ENCODE peak calls at places on chromosomes 12 and 14, in seven cellular contexts. Q, G, T, P, W, J and Y are unnamed samples.

GRCh38 chr12:71476513-71476912 is 36.9 kb downstream of the LGR5 start:
- DNase-seq in Q (no peak), G (no peak), T (no peak), P (no peak), W (peak), J (no peak), Y (no peak)

GRCh38 chr12:127355061-127355820 is 911.7 kb upstream of the TMEM132C start:
- DNase-seq in Q (no peak), G (no peak), T (no peak), P (no peak), W (peak), J (no peak), Y (no peak)

GRCh38 chr12:80777587-80777986 is 60.9 kb downstream of the MYF5 start:
- DNase-seq in Q (no peak), G (no peak), T (no peak), P (no peak), W (no peak), J (no peak), Y (no peak)

GRCh38 chr12:96034631-96035282 is 630 bp downstream of the LTA4H start:
- DNase-seq in Q (no peak), G (peak), T (no peak), P (peak), W (peak), J (peak), Y (peak)

GRCh38 chr14:57364659-57365450 is 25.5 kb upstream of the NAA30 start:
- DNase-seq in Q (no peak), G (no peak), T (no peak), P (no peak), W (no peak), J (no peak), Y (no peak)

GRCh38 chr12:112486361-112486760 is 67.6 kb downstream of the PTPN11 start:
- DNase-seq in Q (no peak), G (no peak), T (no peak), P (no peak), W (no peak), J (no peak), Y (no peak)

GRCh38 chr12:89907659-89908058 is 199.0 kb upstream of the ATP2B1 start:
- DNase-seq in Q (no peak), G (no peak), T (no peak), P (no peak), W (no peak), J (no peak), Y (no peak)

GRCh38 chr12:86015026-86015425 is 140.9 kb downstream of the NTS start:
- DNase-seq in Q (no peak), G (no peak), T (no peak), P (no peak), W (no peak), J (no peak), Y (no peak)

GRCh38 chr12:99259040-99259934 is 388.3 kb upstream of the GARIN6 start:
- DNase-seq in Q (no peak), G (no peak), T (no peak), P (no peak), W (peak), J (no peak), Y (no peak)

GRCh38 chr14:52315355-52315718 is 1.2 kb downstream of the PTGER2 start:
- DNase-seq in Q (no peak), G (no peak), T (no peak), P (no peak), W (no peak), J (no peak), Y (no peak)

DNA sequence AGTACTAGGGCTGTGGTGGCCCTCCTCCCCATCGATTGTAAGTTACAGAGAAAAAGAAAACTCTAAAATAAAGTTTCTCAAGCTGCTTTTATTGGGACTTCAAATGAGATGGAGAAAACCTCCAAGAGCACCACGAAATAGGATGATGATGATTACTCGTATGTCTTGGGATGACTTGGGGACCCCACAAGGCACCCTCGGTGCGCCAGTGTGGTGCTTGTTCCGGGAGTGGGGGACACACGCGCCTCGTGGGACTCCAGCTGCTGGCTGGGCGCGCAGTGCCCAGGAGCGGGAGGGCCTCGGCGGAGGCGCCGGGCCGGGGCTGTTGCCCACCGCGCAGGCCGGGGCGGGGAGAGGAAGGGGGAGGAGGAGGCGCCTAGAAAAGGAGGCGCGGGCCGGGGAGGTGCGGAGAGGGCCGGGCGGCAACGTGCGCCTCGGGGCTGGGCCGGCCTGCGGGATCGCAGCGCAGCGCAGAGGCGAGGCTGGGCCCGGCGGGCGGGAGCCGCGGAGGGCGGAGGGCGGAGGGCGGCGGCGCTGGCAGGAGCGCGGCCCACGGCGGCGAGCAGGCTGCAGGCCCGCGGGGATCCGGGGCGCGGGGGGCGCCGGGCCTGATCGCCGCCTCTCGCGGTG is at the start of gene RFLNA:
- DNase-seq in Q (no peak), G (peak), T (no peak), P (no peak), W (peak), J (peak), Y (no peak)
- H3K4me3 ChIP-seq in Q (peak), G (peak), T (peak), P (no peak), W (peak), J (peak), Y (peak)

GRCh38 chr12:56224102-56224701 is at the start of gene NABP2:
- DNase-seq in Q (peak), G (peak), T (peak), P (peak), W (peak), J (peak), Y (peak)

GRCh38 chr12:56221233-56221756 is 427 bp downstream of the RNF41 start:
- DNase-seq in Q (peak), G (peak), T (no peak), P (no peak), W (peak), J (peak), Y (peak)

GRCh38 chr12:56221757-56222530 is at the start of gene RNF41:
- DNase-seq in Q (peak), G (peak), T (peak), P (peak), W (peak), J (peak), Y (peak)

GRCh38 chr12:56223571-56224101 is 506 bp upstream of the NABP2 start:
- DNase-seq in Q (no peak), G (no peak), T (no peak), P (no peak), W (no peak), J (no peak), Y (no peak)

GRCh38 chr12:56222531-56222895 is 791 bp upstream of the RNF41 start:
- DNase-seq in Q (no peak), G (no peak), T (no peak), P (no peak), W (no peak), J (no peak), Y (no peak)
- H3K4me3 ChIP-seq in Q (peak), G (peak), T (peak), P (peak), W (peak), J (no peak), Y (peak)

GRCh38 chr12:110906985-110907384 is 13.4 kb downstream of the MYL2 start:
- DNase-seq in Q (no peak), G (no peak), T (no peak), P (no peak), W (peak), J (no peak), Y (no peak)

GRCh38 chr12:110906516-110906915 is 13.9 kb downstream of the MYL2 start:
- DNase-seq in Q (no peak), G (no peak), T (no peak), P (peak), W (no peak), J (no peak), Y (no peak)

GRCh38 chr12:110908377-110909136 is 11.8 kb downstream of the MYL2 start:
- DNase-seq in Q (no peak), G (no peak), T (no peak), P (no peak), W (no peak), J (no peak), Y (no peak)

GRCh38 chr12:110907583-110907982 is 12.8 kb downstream of the MYL2 start:
- DNase-seq in Q (no peak), G (no peak), T (no peak), P (no peak), W (no peak), J (no peak), Y (no peak)

GRCh38 chr12:110906088-110906487 is 14.3 kb downstream of the MYL2 start:
- DNase-seq in Q (no peak), G (no peak), T (no peak), P (peak), W (no peak), J (no peak), Y (no peak)
- H3K4me3 ChIP-seq in Q (no peak), G (no peak), T (no peak), P (peak), W (no peak), J (no peak), Y (no peak)

GRCh38 chr14:24426912-24427536 is 2.4 kb downstream of the CBLN3 start:
- DNase-seq in Q (no peak), G (peak), T (no peak), P (peak), W (no peak), J (peak), Y (peak)

GRCh38 chr14:24427537-24428508 is 1.6 kb downstream of the CBLN3 start:
- DNase-seq in Q (no peak), G (peak), T (no peak), P (no peak), W (no peak), J (peak), Y (no peak)

GRCh38 chr14:24430143-24430681 is 458 bp downstream of the KHNYN start:
- DNase-seq in Q (peak), G (peak), T (peak), P (peak), W (peak), J (peak), Y (no peak)

GRCh38 chr14:24429395-24430142 is at the start of the genes CBLN3 and KHNYN:
- DNase-seq in Q (peak), G (peak), T (peak), P (peak), W (peak), J (peak), Y (peak)

GRCh38 chr14:24428628-24429394 is 657 bp downstream of the CBLN3 start:
- DNase-seq in Q (no peak), G (peak), T (no peak), P (no peak), W (no peak), J (no peak), Y (no peak)
- H3K4me3 ChIP-seq in Q (no peak), G (peak), T (no peak), P (peak), W (no peak), J (no peak), Y (no peak)